ENCODE peak calls at places on chromosomes 5 and 9, in five cellular contexts. Z, N, B, V and U are unnamed samples.

GRCh38 chr5:133145436-133146143 is 93.8 kb downstream of the HSPA4 start:
- DNase-seq in Z (no peak), N (no peak), B (no peak), V (no peak), U (peak)

GRCh38 chr5:135568241-135568640 is 10.6 kb downstream of the CXCL14 start:
- DNase-seq in Z (no peak), N (no peak), B (no peak), V (no peak), U (no peak)

GRCh38 chr5:54221096-54221495 is 89.3 kb downstream of the ARL15 start:
- DNase-seq in Z (no peak), N (no peak), B (no peak), V (no peak), U (no peak)

GRCh38 chr9:33923998-33924701 is 107.2 kb downstream of the UBE2R2 start:
- DNase-seq in Z (no peak), N (no peak), B (no peak), V (no peak), U (no peak)

GRCh38 chr9:3459076-3459475 is 66.7 kb downstream of the RFX3 start:
- DNase-seq in Z (no peak), N (no peak), B (no peak), V (no peak), U (no peak)

GRCh38 chr5:72587909-72588308 is 80.7 kb upstream of the ZNF366 start:
- DNase-seq in Z (no peak), N (peak), B (no peak), V (no peak), U (no peak)

GRCh38 chr9:92312887-92313623 is 12.1 kb downstream of the NOL8 start:
- DNase-seq in Z (no peak), N (no peak), B (no peak), V (no peak), U (no peak)

GRCh38 chr5:82332889-82333619 is 54.9 kb upstream of the RPS23 start:
- DNase-seq in Z (no peak), N (peak), B (no peak), V (no peak), U (no peak)

GRCh38 chr9:14978022-14979000 is 68.1 kb upstream of the FREM1 start:
- DNase-seq in Z (no peak), N (no peak), B (no peak), V (no peak), U (no peak)

GRCh38 chr5:178547753-178548415 is 42.3 kb downstream of the COL23A1 start:
- DNase-seq in Z (no peak), N (no peak), B (no peak), V (no peak), U (no peak)

GRCh38 chr9:130288926-130289705 is 23.6 kb downstream of the HMCN2 start:
- DNase-seq in Z (no peak), N (no peak), B (no peak), V (no peak), U (no peak)

GRCh38 chr5:148937239-148937638 is 110.8 kb downstream of the ADRB2 start:
- DNase-seq in Z (no peak), N (no peak), B (no peak), V (no peak), U (no peak)

GRCh38 chr9:134962998-134963364 is 45.3 kb upstream of the FCN1 start:
- DNase-seq in Z (no peak), N (no peak), B (no peak), V (no peak), U (no peak)

GRCh38 chr5:176436641-176437040 is 11.5 kb upstream of the FAF2 start:
- DNase-seq in Z (peak), N (peak), B (no peak), V (no peak), U (no peak)

GRCh38 chr5:32276173-32276853 is 36.4 kb downstream of the MTMR12 start:
- DNase-seq in Z (peak), N (peak), B (no peak), V (no peak), U (no peak)

GRCh38 chr9:68822596-68823165 is 117.6 kb downstream of the PIP5K1B start:
- DNase-seq in Z (no peak), N (peak), B (no peak), V (no peak), U (no peak)

GRCh38 chr9:128421474-128422010 is 885 bp downstream of the CERCAM start:
- DNase-seq in Z (peak), N (no peak), B (no peak), V (no peak), U (no peak)

GRCh38 chr5:36285837-36286615 is 15.7 kb downstream of the RANBP3L start:
- DNase-seq in Z (no peak), N (no peak), B (no peak), V (no peak), U (no peak)

GRCh38 chr5:5100635-5101034 is 39.5 kb upstream of the ADAMTS16 start:
- DNase-seq in Z (no peak), N (no peak), B (no peak), V (no peak), U (no peak)

GRCh38 chr5:5101676-5102075 is 38.5 kb upstream of the ADAMTS16 start:
- DNase-seq in Z (no peak), N (no peak), B (no peak), V (no peak), U (no peak)

GRCh38 chr5:5104550-5104949 is 35.6 kb upstream of the ADAMTS16 start:
- DNase-seq in Z (no peak), N (no peak), B (no peak), V (no peak), U (no peak)

GRCh38 chr5:5103249-5103648 is 36.9 kb upstream of the ADAMTS16 start:
- DNase-seq in Z (no peak), N (no peak), B (no peak), V (no peak), U (no peak)

DNA sequence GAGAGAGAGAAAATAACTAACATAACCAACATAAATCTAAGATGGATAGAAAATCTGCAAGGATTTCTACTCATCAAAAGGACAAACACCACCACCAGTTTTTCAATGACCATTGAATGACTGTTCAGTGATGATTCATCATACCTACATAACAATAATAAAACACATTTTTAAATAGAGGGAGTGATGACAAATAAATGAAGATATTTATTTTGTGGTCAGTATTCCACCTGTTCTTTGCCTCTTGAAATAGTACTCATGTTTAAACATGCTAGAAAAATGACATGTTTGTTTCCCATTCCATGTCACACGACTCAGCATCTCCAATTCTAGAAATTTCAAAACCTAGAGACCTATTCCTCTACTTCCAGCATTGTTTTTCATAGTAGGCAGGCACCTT is 34.6 kb upstream of the ADAMTS16 start:
- DNase-seq in Z (no peak), N (no peak), B (no peak), V (no peak), U (no peak)
- TF ChIP-seq CTCF in Z (no peak), N (no peak), B (no peak), V (no peak), U (no peak)

GRCh38 chr9:78783743-78784142 is 486.8 kb downstream of the PSAT1 start:
- DNase-seq in Z (no peak), N (no peak), B (no peak), V (no peak), U (no peak)
- TF ChIP-seq CTCF in Z (no peak), N (peak), B (no peak), V (no peak), U (no peak)

GRCh38 chr9:94560237-94560636 is 5.4 kb downstream of the PCAT7 start:
- DNase-seq in Z (no peak), N (no peak), B (no peak), V (no peak), U (no peak)

GRCh38 chr9:94568250-94568889 is 13.5 kb downstream of the PCAT7 start:
- DNase-seq in Z (no peak), N (no peak), B (no peak), V (no peak), U (peak)

GRCh38 chr9:94568972-94569712 is 14.3 kb downstream of the PCAT7 start:
- DNase-seq in Z (no peak), N (no peak), B (no peak), V (no peak), U (peak)

DNA sequence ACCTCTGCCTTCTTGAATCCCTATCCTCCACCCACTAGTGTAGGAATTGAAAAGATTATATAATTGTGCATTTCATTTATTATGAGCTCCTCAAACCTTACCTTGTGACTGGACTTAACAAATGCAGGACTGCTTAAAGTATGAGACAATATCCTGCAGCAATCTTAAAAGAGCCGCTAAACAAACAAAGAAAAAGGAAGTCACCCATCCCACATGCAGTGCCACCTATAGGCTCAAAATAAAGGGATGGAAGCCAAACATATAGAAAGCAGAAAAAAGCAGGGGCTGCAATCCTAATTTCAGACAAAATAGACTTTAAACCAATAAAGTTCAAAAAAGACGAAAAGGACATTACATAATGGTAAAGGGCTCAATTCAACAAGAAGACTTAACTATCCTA is 8.7 kb downstream of the PCAT7 start:
- DNase-seq in Z (no peak), N (no peak), B (no peak), V (no peak), U (no peak)
- TF ChIP-seq CTCF in Z (no peak), N (no peak), B (no peak), V (no peak), U (no peak)

GRCh38 chr5:43802651-43803050 is 199.7 kb downstream of the NNT start:
- DNase-seq in Z (no peak), N (no peak), B (no peak), V (no peak), U (no peak)
- TF ChIP-seq CTCF in Z (no peak), N (no peak), B (no peak), V (no peak), U (no peak)

GRCh38 chr5:56595561-56595960 is 219.8 kb upstream of the MAP3K1 start:
- DNase-seq in Z (no peak), N (no peak), B (no peak), V (no peak), U (no peak)
- TF ChIP-seq CTCF in Z (no peak), N (no peak), B (no peak), V (no peak), U (no peak)

DNA sequence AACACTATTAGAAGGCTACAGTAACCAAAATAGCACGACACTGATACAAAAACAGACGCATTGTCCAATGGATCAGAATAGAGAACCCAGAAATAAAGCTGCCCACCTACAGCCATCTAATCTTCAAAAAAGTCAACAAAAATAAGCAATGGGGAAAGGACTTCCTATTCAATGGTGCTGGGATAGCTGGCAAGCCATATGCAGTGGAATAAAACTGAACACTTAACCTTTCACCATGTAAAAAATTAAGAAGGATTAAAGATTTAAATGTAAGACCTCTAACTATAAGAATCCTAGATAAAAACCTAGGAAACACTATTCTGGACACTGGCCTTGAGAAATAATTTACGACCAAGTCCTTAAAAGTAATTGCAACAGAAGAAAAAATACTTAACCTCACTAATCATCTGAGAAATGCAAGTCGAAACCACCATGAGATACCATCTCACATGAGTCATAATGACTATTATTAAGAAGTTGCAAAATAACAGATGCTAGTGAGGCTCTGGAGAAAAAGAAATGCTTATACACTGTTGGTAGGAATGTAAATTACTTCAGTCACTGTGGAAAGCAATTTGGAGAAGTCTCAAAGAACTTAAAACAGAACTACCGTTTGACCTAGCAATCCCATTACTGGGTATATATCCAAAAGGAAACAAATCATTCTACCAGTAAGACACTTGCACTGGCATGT is 203.3 kb upstream of the CDH9 start:
- DNase-seq in Z (peak), N (peak), B (no peak), V (no peak), U (no peak)
- TF ChIP-seq CTCF in Z (peak), N (peak), B (no peak), V (no peak), U (no peak)

GRCh38 chr9:96441798-96442445 is 8.0 kb upstream of the HABP4 start:
- DNase-seq in Z (no peak), N (peak), B (no peak), V (no peak), U (no peak)
- TF ChIP-seq CTCF in Z (peak), N (peak), B (no peak), V (no peak), U (no peak)